ENCODE peak calls at places on chromosomes 11 and 22, in ten cellular contexts. One of them, this sample, is unnamed.

GRCh38 chr11:63768232-63769043 is at the start of gene ZFTA:
- DNase-seq in G401: peak
- DNase-seq in stimulated activated naive CD8-positive, alpha-beta T cell treated with anti-CD3 and anti-CD28 coated beads, Interleukin-15, Interleukin-2, amounts not matched to agents 100 U/mL and 50 U/mL, for 24 hours: peak
- DNase-seq in activated naive CD4-positive, alpha-beta T cell: peak
- DNase-seq in T-helper 9 cell: peak
- DNase-seq in HuH-7: no peak
- DNase-seq in A549: peak
- DNase-seq in RWPE2: peak
- DNase-seq in astrocyte of the spinal cord: peak
- DNase-seq in pons: no peak
- DNase-seq in this sample: peak

GRCh38 chr11:45592581-45592980 is 72.8 kb downstream of the CHST1 start:
- DNase-seq in astrocyte of the spinal cord: no peak
- DNase-seq in HuH-7: no peak
- DNase-seq in G401: no peak
- DNase-seq in A549: no peak
- DNase-seq in pons: no peak
- DNase-seq in stimulated activated naive CD8-positive, alpha-beta T cell treated with anti-CD3 and anti-CD28 coated beads, Interleukin-15, Interleukin-2, amounts not matched to agents 100 U/mL and 50 U/mL, for 24 hours: no peak
- DNase-seq in RWPE2: no peak
- DNase-seq in T-helper 9 cell: no peak
- DNase-seq in activated naive CD4-positive, alpha-beta T cell: no peak
- DNase-seq in this sample: no peak

GRCh38 chr11:71381781-71382505 is 66.2 kb downstream of the DHCR7 start:
- DNase-seq in G401: no peak
- DNase-seq in HuH-7: no peak
- DNase-seq in A549: no peak
- DNase-seq in activated naive CD4-positive, alpha-beta T cell: no peak
- DNase-seq in pons: no peak
- DNase-seq in RWPE2: no peak
- DNase-seq in T-helper 9 cell: no peak
- DNase-seq in stimulated activated naive CD8-positive, alpha-beta T cell treated with anti-CD3 and anti-CD28 coated beads, Interleukin-15, Interleukin-2, amounts not matched to agents 100 U/mL and 50 U/mL, for 24 hours: no peak
- DNase-seq in astrocyte of the spinal cord: no peak
- DNase-seq in this sample: no peak

GRCh38 chr11:134585666-134586285 is 173.7 kb upstream of the B3GAT1 start:
- DNase-seq in A549: no peak
- DNase-seq in G401: no peak
- DNase-seq in stimulated activated naive CD8-positive, alpha-beta T cell treated with anti-CD3 and anti-CD28 coated beads, Interleukin-15, Interleukin-2, amounts not matched to agents 100 U/mL and 50 U/mL, for 24 hours: no peak
- DNase-seq in astrocyte of the spinal cord: no peak
- DNase-seq in pons: no peak
- DNase-seq in RWPE2: no peak
- DNase-seq in HuH-7: no peak
- DNase-seq in activated naive CD4-positive, alpha-beta T cell: no peak
- DNase-seq in T-helper 9 cell: no peak
- DNase-seq in this sample: no peak

GRCh38 chr11:84526250-84526649 is 1100.9 kb downstream of the DLG2 start:
- DNase-seq in T-helper 9 cell: no peak
- DNase-seq in RWPE2: no peak
- DNase-seq in pons: no peak
- DNase-seq in A549: no peak
- DNase-seq in astrocyte of the spinal cord: no peak
- DNase-seq in activated naive CD4-positive, alpha-beta T cell: no peak
- DNase-seq in stimulated activated naive CD8-positive, alpha-beta T cell treated with anti-CD3 and anti-CD28 coated beads, Interleukin-15, Interleukin-2, amounts not matched to agents 100 U/mL and 50 U/mL, for 24 hours: no peak
- DNase-seq in G401: no peak
- DNase-seq in HuH-7: no peak
- DNase-seq in this sample: no peak

GRCh38 chr22:44220727-44221680 is 40.3 kb downstream of the PARVG start:
- DNase-seq in RWPE2: no peak
- DNase-seq in HuH-7: no peak
- DNase-seq in stimulated activated naive CD8-positive, alpha-beta T cell treated with anti-CD3 and anti-CD28 coated beads, Interleukin-15, Interleukin-2, amounts not matched to agents 100 U/mL and 50 U/mL, for 24 hours: no peak
- DNase-seq in pons: no peak
- DNase-seq in activated naive CD4-positive, alpha-beta T cell: no peak
- DNase-seq in G401: no peak
- DNase-seq in astrocyte of the spinal cord: no peak
- DNase-seq in A549: no peak
- DNase-seq in T-helper 9 cell: no peak
- DNase-seq in this sample: no peak

GRCh38 chr11:81963018-81963417 is 770.6 kb downstream of the FAM181B start:
- DNase-seq in pons: no peak
- DNase-seq in RWPE2: no peak
- DNase-seq in G401: no peak
- DNase-seq in activated naive CD4-positive, alpha-beta T cell: no peak
- DNase-seq in HuH-7: peak
- DNase-seq in T-helper 9 cell: no peak
- DNase-seq in stimulated activated naive CD8-positive, alpha-beta T cell treated with anti-CD3 and anti-CD28 coated beads, Interleukin-15, Interleukin-2, amounts not matched to agents 100 U/mL and 50 U/mL, for 24 hours: no peak
- DNase-seq in astrocyte of the spinal cord: no peak
- DNase-seq in A549: peak
- DNase-seq in this sample: no peak

GRCh38 chr11:67268036-67268683 is 1.9 kb downstream of the GRK2 start:
- DNase-seq in activated naive CD4-positive, alpha-beta T cell: peak
- DNase-seq in RWPE2: no peak
- DNase-seq in HuH-7: no peak
- DNase-seq in astrocyte of the spinal cord: no peak
- DNase-seq in pons: no peak
- DNase-seq in stimulated activated naive CD8-positive, alpha-beta T cell treated with anti-CD3 and anti-CD28 coated beads, Interleukin-15, Interleukin-2, amounts not matched to agents 100 U/mL and 50 U/mL, for 24 hours: peak
- DNase-seq in G401: no peak
- DNase-seq in A549: no peak
- DNase-seq in T-helper 9 cell: peak
- DNase-seq in this sample: peak

GRCh38 chr22:44357296-44357961 is 44.7 kb upstream of the SHISAL1 start:
- DNase-seq in astrocyte of the spinal cord: no peak
- DNase-seq in T-helper 9 cell: no peak
- DNase-seq in HuH-7: no peak
- DNase-seq in pons: no peak
- DNase-seq in stimulated activated naive CD8-positive, alpha-beta T cell treated with anti-CD3 and anti-CD28 coated beads, Interleukin-15, Interleukin-2, amounts not matched to agents 100 U/mL and 50 U/mL, for 24 hours: no peak
- DNase-seq in G401: no peak
- DNase-seq in A549: no peak
- DNase-seq in RWPE2: peak
- DNase-seq in activated naive CD4-positive, alpha-beta T cell: no peak
- DNase-seq in this sample: no peak

GRCh38 chr11:118295834-118296454 is 8.6 kb upstream of the CD3E start:
- DNase-seq in G401: peak
- DNase-seq in RWPE2: no peak
- DNase-seq in activated naive CD4-positive, alpha-beta T cell: no peak
- DNase-seq in A549: no peak
- DNase-seq in pons: peak
- DNase-seq in stimulated activated naive CD8-positive, alpha-beta T cell treated with anti-CD3 and anti-CD28 coated beads, Interleukin-15, Interleukin-2, amounts not matched to agents 100 U/mL and 50 U/mL, for 24 hours: peak
- DNase-seq in HuH-7: peak
- DNase-seq in astrocyte of the spinal cord: peak
- DNase-seq in T-helper 9 cell: no peak
- DNase-seq in this sample: peak

GRCh38 chr11:123439616-123440015 is 9.5 kb downstream of the GRAMD1B start:
- DNase-seq in stimulated activated naive CD8-positive, alpha-beta T cell treated with anti-CD3 and anti-CD28 coated beads, Interleukin-15, Interleukin-2, amounts not matched to agents 100 U/mL and 50 U/mL, for 24 hours: no peak
- DNase-seq in activated naive CD4-positive, alpha-beta T cell: no peak
- DNase-seq in A549: no peak
- DNase-seq in RWPE2: no peak
- DNase-seq in pons: no peak
- DNase-seq in G401: no peak
- DNase-seq in HuH-7: no peak
- DNase-seq in astrocyte of the spinal cord: no peak
- DNase-seq in T-helper 9 cell: no peak
- DNase-seq in this sample: no peak

GRCh38 chr22:20595461-20595860 is 88.1 kb downstream of the MED15 start:
- DNase-seq in HuH-7: no peak
- DNase-seq in pons: no peak
- DNase-seq in astrocyte of the spinal cord: no peak
- DNase-seq in RWPE2: no peak
- DNase-seq in G401: no peak
- DNase-seq in activated naive CD4-positive, alpha-beta T cell: no peak
- DNase-seq in stimulated activated naive CD8-positive, alpha-beta T cell treated with anti-CD3 and anti-CD28 coated beads, Interleukin-15, Interleukin-2, amounts not matched to agents 100 U/mL and 50 U/mL, for 24 hours: no peak
- DNase-seq in T-helper 9 cell: no peak
- DNase-seq in A549: no peak
- DNase-seq in this sample: no peak